ENCODE peak calls at places on chromosomes 7 and 10, in four cellular contexts. Q is IMR-90, V is pancreas, L is lower lobe of right lung. M is an unnamed sample.

GRCh38 chr10:69573056-69573806 is at the start of gene NEUROG3:
- DNase-seq in L (no peak), Q (no peak), V (no peak), M (no peak)

GRCh38 chr7:537911-538634 is 18.4 kb upstream of the PDGFA start:
- DNase-seq in L (peak), V (peak), Q (peak), M (peak)

GRCh38 chr10:69569144-69569934 is 3.9 kb downstream of the NEUROG3 start:
- DNase-seq in L (no peak), V (no peak), Q (no peak), M (no peak)

GRCh38 chr10:788796-789748 is 99.6 kb upstream of the DIP2C start:
- DNase-seq in Q (peak), L (peak), V (peak), M (no peak)

GRCh38 chr7:43691611-43692010 is 37.7 kb downstream of the COA1 start:
- DNase-seq in Q (no peak), V (no peak), L (no peak), M (no peak)

GRCh38 chr7:64625114-64626082 is 40.5 kb upstream of the ZNF107 start:
- DNase-seq in Q (no peak), V (no peak), L (no peak), M (no peak)

GRCh38 chr10:68666280-68666760 is 54.7 kb upstream of the CCAR1 start:
- DNase-seq in L (no peak), V (no peak), Q (peak), M (peak)

GRCh38 chr10:89901895-89902294 is 200.5 kb downstream of the KIF20B start:
- DNase-seq in V (no peak), Q (no peak), L (no peak), M (no peak)

GRCh38 chr10:133230387-133231195 is 574 bp downstream of the UTF1 start:
- DNase-seq in V (no peak), Q (no peak), L (peak), M (no peak)

GRCh38 chr7:150937848-150938561 is 40.1 kb downstream of the KCNH2 start:
- DNase-seq in L (peak), Q (peak), V (peak), M (peak)

GRCh38 chr7:86665669-86666068 is 22.0 kb downstream of the GRM3 start:
- DNase-seq in Q (no peak), L (no peak), V (no peak), M (no peak)

GRCh38 chr10:103428989-103429643 is 23.1 kb downstream of the CALHM2 start:
- DNase-seq in Q (no peak), V (no peak), L (no peak), M (no peak)

GRCh38 chr7:100825760-100826545 is 1.4 kb downstream of the EPHB4 start:
- DNase-seq in V (no peak), Q (peak), L (no peak), M (peak)

GRCh38 chr7:3068568-3068967 is 24.9 kb upstream of the CARD11 start:
- DNase-seq in Q (no peak), L (no peak), V (no peak), M (peak)

GRCh38 chr10:6297951-6298381 is 95.2 kb downstream of the PFKFB3 start:
- DNase-seq in Q (no peak), L (no peak), V (no peak), M (peak)

GRCh38 chr10:31605846-31606543 is 287.0 kb downstream of the ZEB1 start:
- DNase-seq in L (no peak), V (no peak), Q (no peak), M (no peak)

GRCh38 chr10:77643795-77644468 is 6.3 kb upstream of the KCNMA1 start:
- DNase-seq in L (peak), V (no peak), Q (peak), M (peak)

GRCh38 chr7:30463400-30464145 is 15.0 kb downstream of the NOD1 start:
- DNase-seq in L (no peak), V (no peak), Q (no peak), M (no peak)

GRCh38 chr10:4306871-4307270 is 519.1 kb upstream of the AKR1E2 start:
- DNase-seq in Q (no peak), L (no peak), V (no peak), M (no peak)

GRCh38 chr7:157792954-157793353 is 456.1 kb downstream of the DNAJB6 start:
- DNase-seq in Q (no peak), V (no peak), L (no peak), M (no peak)
- TF ChIP-seq CTCF in Q (no peak), V (no peak), L (no peak), M (no peak)

GRCh38 chr10:113519616-113520015 is 33.2 kb upstream of the HABP2 start:
- DNase-seq in V (no peak), L (no peak), Q (no peak), M (no peak)

GRCh38 chr10:113522460-113522859 is 30.4 kb upstream of the HABP2 start:
- DNase-seq in V (no peak), L (no peak), Q (peak), M (no peak)

GRCh38 chr10:113518816-113519591 is 33.8 kb upstream of the HABP2 start:
- DNase-seq in V (no peak), L (no peak), Q (no peak), M (peak)

GRCh38 chr10:113521482-113521795 is 31.4 kb upstream of the HABP2 start:
- DNase-seq in L (no peak), Q (no peak), V (no peak), M (no peak)

DNA sequence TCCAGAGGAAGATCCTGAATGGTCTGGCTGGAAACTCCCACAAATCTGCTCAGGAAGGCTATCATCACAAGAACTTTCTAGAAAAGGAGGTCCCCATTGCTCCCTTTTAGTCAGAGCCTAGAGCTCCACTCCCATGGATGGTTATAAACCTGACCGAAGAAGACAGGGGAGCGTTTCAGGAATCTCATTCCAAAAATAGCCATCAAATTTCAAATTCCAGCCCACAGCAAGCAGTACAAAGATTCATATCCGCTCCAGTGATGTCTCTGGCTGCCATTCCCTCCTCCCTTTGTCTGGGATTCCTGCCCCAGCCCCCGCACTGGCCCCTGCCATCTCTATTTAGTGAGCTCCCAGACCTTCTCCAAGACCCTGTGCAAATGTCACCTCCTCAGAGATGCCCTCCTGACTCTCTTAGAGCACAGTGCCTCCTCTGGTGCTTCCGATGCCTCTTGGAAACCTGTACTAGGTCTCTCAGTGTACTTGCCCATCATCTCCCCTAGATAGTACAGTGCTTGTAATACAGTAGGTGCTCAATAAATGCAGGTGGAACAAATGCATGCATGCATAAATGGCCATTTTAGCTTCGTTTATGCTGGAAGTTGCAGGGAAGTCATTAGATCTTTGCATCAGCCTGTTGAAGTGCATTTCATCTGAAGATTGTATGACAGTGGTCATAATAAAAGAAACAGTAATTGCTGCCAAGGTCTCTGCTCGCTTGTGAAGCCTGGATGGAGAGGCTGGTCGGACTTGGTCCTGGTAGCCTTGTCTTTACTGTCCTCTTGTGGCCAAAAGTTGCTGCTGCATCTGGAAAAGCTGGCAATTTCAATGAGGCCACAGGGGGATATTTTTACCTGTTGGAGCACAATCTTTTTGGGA is 32.0 kb upstream of the HABP2 start:
- DNase-seq in V (no peak), L (peak), Q (peak), M (peak)
- H3K4me3 ChIP-seq in V (no peak), L (no peak), Q (no peak), M (no peak)

GRCh38 chr7:16404631-16405030 is 16.7 kb downstream of the CRPPA start:
- DNase-seq in L (no peak), V (no peak), Q (no peak), M (no peak)

GRCh38 chr7:16411391-16411790 is 9.9 kb downstream of the CRPPA start:
- DNase-seq in L (no peak), Q (peak), V (no peak), M (peak)

GRCh38 chr7:16412535-16413247 is 8.6 kb downstream of the CRPPA start:
- DNase-seq in L (no peak), Q (no peak), V (no peak), M (no peak)

GRCh38 chr7:16409777-16410176 is 11.6 kb downstream of the CRPPA start:
- DNase-seq in Q (peak), L (no peak), V (no peak), M (no peak)
- TF ChIP-seq CTCF in Q (peak), L (no peak), V (no peak), M (no peak)

DNA sequence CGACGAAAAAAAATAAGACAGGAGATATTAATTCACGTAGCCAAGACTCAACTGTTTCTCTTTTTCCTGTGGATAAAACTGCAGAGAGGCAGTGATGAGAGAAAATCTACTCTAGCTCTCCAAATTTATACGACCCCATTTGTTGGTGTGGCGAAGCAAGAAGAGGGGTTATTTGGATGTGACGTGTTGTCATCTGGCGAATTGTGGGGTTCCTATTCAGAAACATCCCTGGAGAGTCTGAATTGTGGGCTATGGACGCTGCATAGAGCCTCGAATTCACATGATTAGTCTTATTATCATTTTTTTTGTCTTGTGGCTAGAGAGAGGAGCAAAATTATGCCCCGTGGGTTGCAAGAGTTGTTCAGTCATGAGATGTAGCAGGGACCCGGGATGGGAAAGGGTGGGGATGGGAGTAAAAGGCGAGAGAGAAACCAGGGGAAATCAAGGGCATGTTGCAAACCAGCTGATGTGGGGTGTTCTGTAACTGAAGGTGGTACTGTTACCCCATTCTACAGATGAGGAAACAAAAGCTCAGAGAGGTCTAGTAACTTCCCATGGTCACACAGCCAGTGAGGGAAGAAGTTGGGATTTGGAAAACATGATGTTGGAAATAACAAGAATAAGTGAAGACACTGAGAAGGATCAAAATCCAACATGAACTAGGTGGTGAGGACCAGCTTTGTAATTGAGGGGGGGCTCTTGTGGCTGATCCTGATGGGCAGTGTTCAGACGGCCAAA is 69.2 kb upstream of the SFMBT2 start:
- DNase-seq in V (no peak), L (no peak), Q (no peak), M (no peak)
- H3K4me3 ChIP-seq in V (no peak), L (no peak), Q (no peak), M (no peak)

GRCh38 chr10:125159486-125159931 is 854 bp downstream of the CTBP2 start:
- DNase-seq in Q (no peak), V (peak), L (peak), M (no peak)

GRCh38 chr10:125157473-125157865 is 2.9 kb downstream of the CTBP2 start:
- DNase-seq in L (no peak), V (no peak), Q (no peak), M (no peak)

GRCh38 chr10:125159932-125160855 is at the start of gene CTBP2:
- DNase-seq in Q (no peak), V (peak), L (peak), M (peak)

GRCh38 chr10:125156739-125157472 is 3.5 kb downstream of the CTBP2 start:
- DNase-seq in Q (no peak), L (no peak), V (no peak), M (no peak)

GRCh38 chr10:125158528-125159485 is 1.6 kb downstream of the CTBP2 start:
- DNase-seq in Q (peak), V (peak), L (peak), M (peak)
- TF ChIP-seq CTCF in Q (no peak), V (no peak), L (no peak), M (no peak)

GRCh38 chr10:49310460-49310859 is 11.5 kb downstream of the C10orf71 start:
- DNase-seq in V (no peak), L (no peak), Q (no peak), M (peak)

GRCh38 chr10:49310901-49311561 is 12.1 kb downstream of the C10orf71 start:
- DNase-seq in Q (no peak), V (no peak), L (no peak), M (no peak)

GRCh38 chr10:49308881-49309280 is 9.9 kb downstream of the C10orf71 start:
- DNase-seq in L (no peak), V (no peak), Q (no peak), M (no peak)

GRCh38 chr10:49311562-49312236 is 12.7 kb downstream of the C10orf71 start:
- DNase-seq in V (no peak), L (no peak), Q (no peak), M (no peak)

GRCh38 chr10:49309691-49310371 is 10.9 kb downstream of the C10orf71 start:
- DNase-seq in V (no peak), L (no peak), Q (no peak), M (no peak)
- H3K4me3 ChIP-seq in V (no peak), L (peak), Q (no peak), M (no peak)

GRCh38 chr10:34017281-34017680 is 682.8 kb upstream of the NRP1 start:
- DNase-seq in V (no peak), Q (no peak), L (no peak), M (no peak)
- TF ChIP-seq CTCF in V (no peak), Q (no peak), L (no peak), M (no peak)

DNA sequence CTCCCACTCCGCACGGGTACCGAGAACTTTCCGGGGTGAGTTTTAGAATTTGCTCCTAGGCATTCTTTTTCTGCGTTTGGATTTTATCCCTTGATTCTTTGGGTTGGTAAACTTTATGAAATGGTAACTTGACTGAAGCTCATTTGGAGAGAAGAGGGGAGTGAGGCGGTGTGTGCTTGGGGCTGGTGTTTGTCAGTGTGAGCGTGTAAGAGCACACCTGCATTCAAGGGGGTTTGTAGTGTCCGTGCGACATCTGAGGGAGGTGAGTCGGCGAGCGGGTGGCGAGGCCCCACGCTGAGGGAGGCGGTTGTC is 2.4 kb upstream of the ZNF503 start:
- DNase-seq in Q (no peak), L (no peak), V (no peak), M (no peak)
- H3K4me3 ChIP-seq in Q (peak), L (peak), V (peak), M (peak)